ENCODE peak calls at places on chromosomes 13 and 19, in five cellular contexts. O, C, R, N and I are unnamed samples.

GRCh38 chr13:108263961-108264360 is 5.6 kb upstream of the TNFSF13B start:
- DNase-seq in R (no peak), C (no peak), N (no peak), O (no peak), I (no peak)

GRCh38 chr13:113049521-113049941 is 56.1 kb upstream of the F7 start:
- DNase-seq in O (no peak), N (no peak), R (no peak), C (no peak), I (no peak)

GRCh38 chr19:38534574-38534973 is 83.2 kb downstream of the MAP4K1 start:
- DNase-seq in R (no peak), C (no peak), O (no peak), N (no peak), I (no peak)

GRCh38 chr19:15421726-15422260 is 3.0 kb upstream of the AKAP8L start:
- DNase-seq in N (no peak), O (no peak), R (no peak), C (no peak), I (no peak)

GRCh38 chr13:34849406-34849805 is 92.7 kb upstream of the NBEA start:
- DNase-seq in O (no peak), R (no peak), N (no peak), C (no peak), I (no peak)

GRCh38 chr13:110820311-110820710 is 94.6 kb downstream of the ANKRD10 start:
- DNase-seq in N (no peak), O (no peak), R (no peak), C (no peak), I (no peak)

GRCh38 chr13:55013051-55013450 is 1984.4 kb downstream of the OLFM4 start:
- DNase-seq in C (no peak), N (peak; percentile 47), O (no peak), R (no peak), I (no peak)

GRCh38 chr13:34151885-34152284 is 333.9 kb downstream of the RFC3 start:
- DNase-seq in N (no peak), O (no peak), R (no peak), C (no peak), I (no peak)

GRCh38 chr19:57105976-57106610 is 13.7 kb upstream of the USP29 start:
- DNase-seq in O (no peak), N (no peak), R (no peak), C (no peak), I (no peak)

GRCh38 chr13:64810701-64811258 is 2419.4 kb downstream of the PCDH9 start:
- DNase-seq in C (no peak), O (no peak), N (no peak), R (no peak), I (no peak)

GRCh38 chr19:19185853-19186728 is 5.9 kb downstream of the BORCS8 start:
- DNase-seq in R (no peak), N (peak; percentile 96), C (peak; percentile 50), O (peak; percentile 66), I (no peak)

GRCh38 chr13:114116734-114117133 is 15.7 kb downstream of the RASA3 start:
- DNase-seq in N (peak; percentile 49), O (no peak), C (no peak), R (peak; percentile 3), I (no peak)

GRCh38 chr13:39410089-39410901 is 192.7 kb downstream of the LHFPL6 start:
- DNase-seq in O (no peak), C (no peak), N (no peak), R (peak; percentile 29), I (no peak)

GRCh38 chr13:45219938-45220375 is 19.1 kb upstream of the KCTD4 start:
- DNase-seq in C (peak; percentile 94), R (no peak), O (no peak), N (no peak), I (no peak)

GRCh38 chr13:53112522-53112921 is 83.9 kb downstream of the OLFM4 start:
- DNase-seq in N (no peak), R (no peak), C (no peak), O (no peak), I (no peak)

GRCh38 chr19:53808710-53809125 is 15.4 kb downstream of the NLRP12 start:
- DNase-seq in O (no peak), C (peak; percentile 45), R (no peak), N (peak; percentile 71), I (no peak)

GRCh38 chr19:55382522-55383054 is 1.5 kb downstream of the TMEM238 start:
- DNase-seq in C (no peak), N (no peak), R (no peak), O (no peak), I (no peak)

GRCh38 chr13:53301449-53301848 is 272.8 kb downstream of the OLFM4 start:
- DNase-seq in C (no peak), R (no peak), N (no peak), O (no peak), I (no peak)

GRCh38 chr19:31338069-31338767 is 11.0 kb downstream of the TSHZ3 start:
- DNase-seq in N (peak; percentile 91), O (peak; percentile 22), C (no peak), R (peak; percentile 79), I (peak; percentile 81)

GRCh38 chr13:37870895-37871550 is 1.5 kb upstream of the TRPC4 start:
- DNase-seq in N (peak; percentile 77), R (no peak), C (no peak), O (no peak), I (no peak)

GRCh38 chr19:19303411-19303810 is 16.9 kb downstream of the SUGP1 start:
- DNase-seq in O (no peak), C (no peak), R (no peak), N (no peak), I (no peak)

GRCh38 chr19:46635920-46636761 is at the start of gene GNG8:
- DNase-seq in C (no peak), R (no peak), O (peak; percentile 31), N (peak; percentile 76), I (no peak)

GRCh38 chr13:112626761-112627160 is 38.8 kb upstream of the TUBGCP3 start:
- DNase-seq in O (no peak), R (no peak), C (no peak), N (no peak), I (no peak)

GRCh38 chr19:29858000-29858596 is 46.3 kb downstream of the CCNE1 start:
- DNase-seq in O (peak; percentile 46), R (no peak), N (peak; percentile 90), C (no peak), I (no peak)

GRCh38 chr13:100887729-100888151 is 213.1 kb upstream of the TMTC4 start:
- DNase-seq in N (peak; percentile 55), C (no peak), O (no peak), R (no peak), I (no peak)

GRCh38 chr19:48102870-48103751 is 7.5 kb downstream of the PLA2G4C start:
- DNase-seq in R (no peak), N (peak; percentile 85), O (peak; percentile 27), C (peak; percentile 75), I (no peak)

GRCh38 chr13:36059366-36059765 is 71.8 kb downstream of the DCLK1 start:
- DNase-seq in N (no peak), O (no peak), C (no peak), R (no peak), I (no peak)

GRCh38 chr13:108212901-108213300 is 2.4 kb downstream of the LIG4 start:
- DNase-seq in N (no peak), O (no peak), R (no peak), C (no peak), I (no peak)

GRCh38 chr13:112448621-112449544 is 72.7 kb downstream of the SPACA7 start:
- DNase-seq in N (peak; percentile 38), R (no peak), O (no peak), C (no peak), I (peak; percentile 47)

GRCh38 chr19:1206063-1206732 is 620 bp downstream of the STK11 start:
- DNase-seq in C (no peak), N (peak; percentile 51), O (no peak), R (no peak), I (no peak)

GRCh38 chr19:1213391-1214286 is 8.1 kb downstream of the STK11 start:
- DNase-seq in O (peak; percentile 61), R (peak; percentile 66), C (no peak), N (no peak), I (peak; percentile 74)

GRCh38 chr19:1211494-1212234 is 6.1 kb downstream of the STK11 start:
- DNase-seq in N (peak; percentile 83), R (peak; percentile 68), C (no peak), O (no peak), I (no peak)

GRCh38 chr19:1206733-1207301 is 1.2 kb downstream of the STK11 start:
- DNase-seq in O (peak; percentile 33), C (no peak), R (no peak), N (peak; percentile 65), I (no peak)

GRCh38 chr19:1210227-1210538 is 4.6 kb downstream of the STK11 start:
- DNase-seq in N (no peak), R (no peak), C (no peak), O (no peak), I (no peak)
- H3K4me1 ChIP-seq in N (no peaks in the 10 kb centered on the region), R (peaks cover 1% of the 10 kb centered on the region), C (peaks cover 64% of the 10 kb centered on the region), O (peaks cover 30% of the 10 kb centered on the region), I (peaks cover 74% of the 10 kb centered on the region)

DNA sequence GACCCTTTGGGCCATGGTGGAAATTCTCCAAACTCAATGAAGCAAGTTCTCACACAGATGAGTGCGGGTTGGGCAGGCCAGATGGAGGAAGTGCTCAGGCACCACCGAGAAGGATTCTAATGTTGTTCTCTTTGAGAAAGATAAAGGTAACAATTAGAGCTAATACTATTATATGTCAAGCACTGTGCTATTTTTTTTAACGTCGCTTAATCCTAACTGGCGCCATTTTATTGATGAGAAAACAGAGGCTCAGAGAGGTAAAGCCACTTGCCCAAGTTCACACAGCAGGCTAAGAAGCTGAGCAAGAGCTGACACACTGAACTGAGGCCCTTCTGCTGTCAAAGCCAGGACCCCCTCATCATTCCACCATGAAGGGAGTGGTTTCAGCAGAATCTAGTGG is 1.0 kb downstream of the FBL start:
- DNase-seq in C (no peak), O (no peak), N (no peak), R (no peak), I (no peak)
- H3K27ac ChIP-seq in C (peak overlapping the region; percentile 73), O (peak overlapping the region; percentile 94), N (no peak overlapping the region), R (no peak overlapping the region), I (no peak overlapping the region)

DNA sequence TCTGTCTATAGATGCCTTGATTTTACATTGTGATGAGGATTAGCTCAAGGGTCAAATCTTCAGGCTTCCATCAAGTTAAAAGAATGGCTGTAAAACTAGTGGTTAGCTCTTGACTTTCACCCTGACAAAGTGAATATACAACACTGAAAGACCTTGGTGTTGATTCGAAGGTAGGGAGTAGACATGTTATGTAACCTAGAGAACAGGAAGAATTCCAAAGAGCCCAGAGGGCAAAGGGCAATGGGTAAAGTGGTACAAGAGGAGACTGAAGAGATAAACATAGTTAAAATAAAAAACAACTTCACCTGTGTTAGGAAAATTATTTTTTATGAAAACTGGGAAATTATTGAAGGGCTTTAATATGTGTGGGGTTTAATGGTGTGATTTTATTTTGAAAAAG is 833.2 kb upstream of the KLHL1 start:
- DNase-seq in R (no peak), O (no peak), C (no peak), N (no peak), I (no peak)
- H3K4me3 ChIP-seq in R (no peak overlapping the region), O (no peak overlapping the region), C (no peak overlapping the region), N (no peak overlapping the region), I (no peak overlapping the region)

GRCh38 chr19:16831531-16831930 is 2.3 kb downstream of the SIN3B start:
- DNase-seq in N (no peak), R (no peak), C (no peak), O (no peak), I (no peak)

GRCh38 chr19:16836115-16836905 is 7.1 kb downstream of the SIN3B start:
- DNase-seq in C (no peak), O (no peak), N (peak; percentile 64), R (peak; percentile 52), I (no peak)

GRCh38 chr19:16834747-16835146 is 5.5 kb downstream of the SIN3B start:
- DNase-seq in C (no peak), N (no peak), O (no peak), R (no peak), I (no peak)

GRCh38 chr19:16841391-16841926 is 12.3 kb downstream of the SIN3B start:
- DNase-seq in R (no peak), O (no peak), C (no peak), N (no peak), I (no peak)

GRCh38 chr19:16836906-16837362 is 7.7 kb downstream of the SIN3B start:
- DNase-seq in O (no peak), R (no peak), C (no peak), N (no peak), I (no peak)
- H3K4me1 ChIP-seq in O (no peaks in the 10 kb centered on the region), R (peaks cover 8% of the 10 kb centered on the region), C (peaks cover 8% of the 10 kb centered on the region), N (no peaks in the 10 kb centered on the region), I (peaks cover 7% of the 10 kb centered on the region)